ENCODE peak calls at places on chromosomes 13 and 19, in six cellular contexts. Z, P, I, K, M and W are unnamed samples.
A peak's percentile ranks its signal among the peaks of the same experiment; 100 is the strongest.

GRCh38 chr13:28394422-28394821 is 100.5 kb downstream of the FLT1 start:
- DNase-seq in K (no peak), I (peak; percentile 71), Z (no peak), M (no peak), P (no peak), W (no peak)

GRCh38 chr13:20359335-20359734 is 127.2 kb upstream of the GJB6 start:
- DNase-seq in I (peak; percentile 98), P (peak; percentile 59), Z (no peak), K (no peak), M (peak; percentile 96), W (peak; percentile 80)

GRCh38 chr13:32783067-32783466 is 196.8 kb downstream of the PDS5B start:
- DNase-seq in I (peak; percentile 71), P (no peak), M (no peak), Z (no peak), K (no peak), W (no peak)

GRCh38 chr19:54456423-54457373 is 6.9 kb downstream of the LENG9 start:
- DNase-seq in Z (no peak), K (no peak), P (no peak), I (no peak), M (no peak), W (no peak)

GRCh38 chr19:5881543-5882299 is 11.4 kb upstream of the FUT5 start:
- DNase-seq in K (no peak), I (no peak), Z (peak; percentile 63), P (no peak), M (no peak), W (no peak)

GRCh38 chr19:46356670-46357055 is 9.8 kb downstream of the PPP5C start:
- DNase-seq in P (no peak), Z (no peak), K (no peak), M (no peak), I (no peak), W (no peak)

GRCh38 chr13:82772802-82773201 is 1109.5 kb downstream of the SLITRK1 start:
- DNase-seq in M (no peak), P (no peak), Z (no peak), K (no peak), I (peak; percentile 50), W (no peak)

GRCh38 chr19:45293682-45294081 is 29.0 kb downstream of the CKM start:
- DNase-seq in K (no peak), P (no peak), I (no peak), Z (no peak), M (no peak), W (no peak)

GRCh38 chr13:47126432-47126831 is 229.6 kb upstream of the HTR2A start:
- DNase-seq in Z (peak; percentile 51), K (no peak), P (no peak), M (no peak), I (peak; percentile 27), W (no peak)